ENCODE peak calls at places on chromosome X, in eight cellular contexts. V is lower leg skin, W is A549, X is body of pancreas, P is uterus, Y is heart left ventricle, D is endothelial cell of umbilical vein, M is IMR-90. F is an unnamed sample.

GRCh38 chrX:45711231-45711630 is 510.6 kb upstream of the DIPK2B start:
- DNase-seq in V (no peak), W (no peak), X (no peak), P (no peak), Y (no peak), D (peak), M (peak), F (no peak)

GRCh38 chrX:72367524-72367923 is 61.8 kb upstream of the CITED1 start:
- DNase-seq in V (no peak), W (no peak), X (no peak), P (no peak), Y (no peak), D (no peak), M (no peak), F (no peak)

GRCh38 chrX:44344194-44344593 is 722 bp upstream of the EFHC2 start:
- DNase-seq in V (peak), W (no peak), X (peak), P (no peak), Y (peak), D (no peak), M (no peak), F (no peak)

GRCh38 chrX:47502591-47503222 is 19.7 kb upstream of the ZNF41 start:
- DNase-seq in V (no peak), W (no peak), X (no peak), P (no peak), Y (no peak), D (no peak), M (peak), F (no peak)

GRCh38 chrX:17438221-17438620 is 63.2 kb downstream of the NHS start:
- DNase-seq in V (no peak), W (no peak), X (no peak), P (no peak), Y (no peak), D (no peak), M (no peak), F (no peak)

GRCh38 chrX:71941771-71942170 is 31.1 kb downstream of the NHSL2 start:
- DNase-seq in V (peak), W (no peak), X (no peak), P (peak), Y (no peak), D (no peak), M (peak), F (no peak)

GRCh38 chrX:129040124-129040523 is 483.2 kb downstream of the SMARCA1 start:
- DNase-seq in V (no peak), W (no peak), X (no peak), P (no peak), Y (no peak), D (no peak), M (no peak), F (no peak)

GRCh38 chrX:63506320-63506719 is 155.2 kb upstream of the SPIN4 start:
- DNase-seq in V (no peak), W (peak), X (no peak), P (no peak), Y (no peak), D (peak), M (peak), F (no peak)

GRCh38 chrX:154025230-154025629 is 5.5 kb upstream of the IRAK1 start:
- DNase-seq in V (no peak), W (no peak), X (no peak), P (no peak), Y (no peak), D (no peak), M (no peak), F (no peak)

GRCh38 chrX:119981286-119982070 is 37.9 kb upstream of the NKAP start:
- DNase-seq in V (no peak), W (peak), X (peak), P (no peak), Y (no peak), D (peak), M (peak), F (no peak)

GRCh38 chrX:76148011-76148665 is 24.7 kb upstream of the PBDC1 start:
- DNase-seq in V (peak), W (no peak), X (peak), P (no peak), Y (no peak), D (peak), M (peak), F (no peak)

GRCh38 chrX:39905946-39906345 is 191.8 kb downstream of the BCOR start:
- DNase-seq in V (no peak), W (no peak), X (no peak), P (no peak), Y (no peak), D (peak), M (no peak), F (no peak)

GRCh38 chrX:111164728-111165127 is 68.7 kb downstream of the PAK3 start:
- DNase-seq in V (no peak), W (peak), X (no peak), P (no peak), Y (no peak), D (no peak), M (peak), F (no peak)

GRCh38 chrX:69324851-69325250 is 159.6 kb upstream of the PJA1 start:
- DNase-seq in V (no peak), W (no peak), X (peak), P (no peak), Y (no peak), D (no peak), M (no peak), F (no peak)

GRCh38 chrX:131795442-131796229 is 227.5 kb upstream of the STK26 start:
- DNase-seq in V (no peak), W (no peak), X (no peak), P (no peak), Y (no peak), D (no peak), M (no peak), F (no peak)

GRCh38 chrX:155819966-155820491 is 61.1 kb upstream of the VAMP7 start:
- DNase-seq in V (peak), W (peak), X (peak), P (peak), Y (no peak), D (peak), M (peak), F (peak)

GRCh38 chrX:45769919-45770582 is 569.4 kb upstream of the DIPK2B start:
- DNase-seq in V (peak), W (peak), X (peak), P (peak), Y (peak), D (peak), M (peak), F (peak)

GRCh38 chrX:135973025-135973547 is 702 bp downstream of the MMGT1 start:
- DNase-seq in V (no peak), W (peak), X (peak), P (no peak), Y (no peak), D (no peak), M (peak), F (peak)

GRCh38 chrX:154333837-154334271 is 38.3 kb downstream of the TKTL1 start:
- DNase-seq in V (no peak), W (no peak), X (no peak), P (no peak), Y (no peak), D (peak), M (no peak), F (no peak)

GRCh38 chrX:153719701-153720100 is 4.5 kb downstream of the BCAP31 start:
- DNase-seq in V (no peak), W (no peak), X (peak), P (no peak), Y (no peak), D (no peak), M (no peak), F (no peak)

GRCh38 chrX:131734621-131735020 is 190.7 kb downstream of the OR13H1 start:
- DNase-seq in V (no peak), W (no peak), X (no peak), P (peak), Y (no peak), D (no peak), M (peak), F (no peak)

GRCh38 chrX:63929608-63930007 is 144.6 kb upstream of the ARHGEF9 start:
- DNase-seq in V (no peak), W (no peak), X (no peak), P (no peak), Y (no peak), D (no peak), M (no peak), F (no peak)

GRCh38 chrX:72604705-72605104 is 32.1 kb upstream of the HDAC8 start:
- DNase-seq in V (no peak), W (no peak), X (no peak), P (no peak), Y (no peak), D (no peak), M (no peak), F (no peak)

GRCh38 chrX:56343231-56343630 is 111.1 kb downstream of the KLF8 start:
- DNase-seq in V (no peak), W (no peak), X (no peak), P (no peak), Y (no peak), D (no peak), M (no peak), F (no peak)

GRCh38 chrX:110026099-110026844 is 23.4 kb downstream of the TMEM164 start:
- DNase-seq in V (peak), W (peak), X (no peak), P (no peak), Y (no peak), D (peak), M (no peak), F (no peak)

GRCh38 chrX:54639018-54639345 is 109.0 kb downstream of the GNL3L start:
- DNase-seq in V (no peak), W (no peak), X (no peak), P (no peak), Y (no peak), D (no peak), M (no peak), F (no peak)

GRCh38 chrX:63128509-63128908 is 222.6 kb downstream of the SPIN4 start:
- DNase-seq in V (no peak), W (peak), X (peak), P (no peak), Y (no peak), D (no peak), M (peak), F (no peak)

GRCh38 chrX:138856881-138857280 is 145.4 kb upstream of the FGF13 start:
- DNase-seq in V (no peak), W (no peak), X (no peak), P (no peak), Y (no peak), D (no peak), M (no peak), F (no peak)

GRCh38 chrX:47613082-47613481 is 6.6 kb downstream of the SYN1 start:
- DNase-seq in V (no peak), W (no peak), X (no peak), P (no peak), Y (no peak), D (no peak), M (no peak), F (no peak)

GRCh38 chrX:122245943-122246342 is 938.1 kb upstream of the GRIA3 start:
- DNase-seq in V (no peak), W (no peak), X (no peak), P (no peak), Y (no peak), D (no peak), M (no peak), F (no peak)

GRCh38 chrX:13515181-13515930 is 54.0 kb upstream of the EGFL6 start:
- DNase-seq in V (no peak), W (no peak), X (no peak), P (no peak), Y (no peak), D (no peak), M (no peak), F (no peak)

GRCh38 chrX:13518126-13518525 is 51.3 kb upstream of the EGFL6 start:
- DNase-seq in V (no peak), W (no peak), X (no peak), P (no peak), Y (no peak), D (no peak), M (no peak), F (no peak)

GRCh38 chrX:13520931-13521330 is 48.5 kb upstream of the EGFL6 start:
- DNase-seq in V (no peak), W (no peak), X (no peak), P (no peak), Y (no peak), D (no peak), M (no peak), F (no peak)

DNA sequence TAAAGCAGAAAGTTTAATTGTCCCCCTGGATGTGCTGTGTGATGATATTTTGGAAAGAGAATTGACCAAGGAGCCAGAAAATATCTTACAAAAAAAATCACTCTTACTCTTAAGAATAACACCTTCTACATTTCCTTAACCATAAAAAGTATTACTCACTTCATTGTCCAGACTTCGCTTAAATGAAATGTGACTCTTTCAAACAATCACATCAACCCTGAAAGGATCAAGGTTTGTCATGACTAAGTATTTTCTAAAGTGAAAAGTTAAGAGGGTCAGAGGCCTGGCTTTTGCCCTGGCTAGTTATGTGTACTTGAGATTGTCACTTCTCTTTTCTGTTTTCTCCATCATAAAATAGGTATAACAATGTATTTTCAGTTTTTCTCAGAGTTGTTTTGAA is 49.0 kb upstream of the EGFL6 start:
- DNase-seq in V (no peak), W (no peak), X (no peak), P (no peak), Y (no peak), D (peak), M (no peak), F (no peak)
- TF ChIP-seq POLR2A in V (no peak), W (no peak), X (no peak), P (no peak), Y (no peak), D (no peak), M (no peak), F (no peak)

DNA sequence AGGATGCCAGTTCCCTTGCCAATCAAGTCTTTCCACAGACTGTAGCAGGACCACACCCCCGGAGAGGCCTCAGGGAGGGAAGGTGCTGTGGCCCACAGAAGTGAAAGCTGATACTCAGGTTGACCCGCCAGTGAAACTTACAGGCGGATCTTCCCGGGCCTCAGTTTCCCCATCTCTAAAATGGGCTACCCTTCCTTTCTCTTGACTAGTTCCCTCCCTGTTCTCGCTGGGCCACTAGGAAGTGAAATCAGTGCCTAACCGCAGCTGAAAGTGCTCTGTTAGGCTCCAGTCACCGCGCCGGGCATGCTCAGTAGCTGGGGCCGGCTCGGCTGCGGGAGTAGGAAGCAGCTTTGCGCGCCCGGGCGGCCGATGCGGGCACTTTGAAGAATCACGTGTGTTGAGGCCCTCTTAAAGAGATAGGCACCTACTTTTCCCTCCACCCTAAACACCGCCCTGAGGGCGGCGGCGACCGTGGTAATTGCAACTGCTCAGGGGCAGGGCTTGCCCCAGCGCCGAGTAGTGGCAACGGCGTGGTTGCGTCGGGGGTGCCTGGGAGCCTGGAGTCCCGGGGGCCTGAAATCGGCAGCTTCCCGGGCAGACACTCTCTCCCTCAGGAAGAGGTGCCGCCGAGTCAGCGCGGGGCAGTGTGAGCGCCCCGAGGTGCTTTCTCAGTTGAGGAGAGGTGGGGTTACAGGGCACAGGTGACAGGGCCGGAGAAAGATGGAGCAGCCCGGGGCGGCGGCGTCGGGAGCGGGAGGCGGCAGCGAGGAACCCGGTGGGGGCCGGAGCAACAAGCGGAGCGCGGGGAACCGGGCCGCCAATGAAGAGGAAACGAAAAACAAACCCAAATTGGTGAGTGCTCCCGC is at the start of gene DIAPH2:
- DNase-seq in V (peak), W (peak), X (peak), P (peak), Y (peak), D (peak), M (peak), F (peak)
- TF ChIP-seq POLR2A in V (no peak), W (peak), X (peak), P (peak), Y (peak), D (no peak), M (peak), F (no peak)

DNA sequence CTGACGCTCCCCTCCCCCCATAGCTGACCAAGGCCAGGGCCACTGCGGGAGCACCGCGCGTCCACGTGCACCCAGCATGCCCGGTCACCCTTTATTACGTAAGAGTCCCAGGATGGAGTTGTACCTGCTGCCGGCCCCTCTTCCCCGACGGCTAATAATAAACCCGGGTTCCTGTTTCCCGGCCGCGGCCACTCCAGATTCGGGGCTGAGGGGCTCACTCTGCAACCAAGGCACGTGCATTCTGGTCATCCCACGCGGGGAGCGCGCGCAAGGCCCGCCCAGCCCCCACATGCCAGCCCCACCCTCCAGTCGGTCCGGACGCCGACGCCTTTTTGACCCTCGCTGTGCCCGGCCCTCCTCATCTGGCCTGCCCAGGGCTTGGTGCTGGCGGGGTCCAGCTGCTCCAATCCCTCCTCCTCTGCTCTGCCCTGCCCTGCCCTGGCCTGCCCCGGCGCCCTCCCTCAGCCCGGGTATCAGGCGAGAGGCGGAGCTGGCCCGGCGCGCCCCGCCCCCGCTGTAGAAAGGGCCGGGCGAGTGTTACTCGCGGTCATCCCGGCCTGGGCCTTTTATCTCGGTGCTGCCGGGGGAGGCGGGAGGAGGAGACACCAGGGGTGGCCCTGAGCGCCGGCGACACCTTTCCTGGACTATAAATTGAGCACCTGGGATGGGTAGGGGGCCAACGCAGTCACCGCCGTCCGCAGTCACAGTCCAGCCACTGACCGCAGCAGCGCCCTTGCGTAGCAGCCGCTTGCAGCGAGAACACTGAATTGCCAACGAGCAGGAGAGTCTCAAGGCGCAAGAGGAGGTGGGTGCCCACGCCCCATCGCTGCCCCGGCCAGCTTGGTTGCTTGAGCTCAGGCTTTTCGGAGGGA is 2.6 kb downstream of the MID1IP1 start:
- DNase-seq in V (peak), W (peak), X (peak), P (peak), Y (peak), D (peak), M (peak), F (peak)
- TF ChIP-seq POLR2A in V (no peak), W (peak), X (peak), P (peak), Y (peak), D (peak), M (peak), F (peak)

GRCh38 chrX:148470324-148470723 is 30.1 kb upstream of the AFF2 start:
- DNase-seq in V (no peak), W (no peak), X (no peak), P (no peak), Y (no peak), D (no peak), M (no peak), F (no peak)

DNA sequence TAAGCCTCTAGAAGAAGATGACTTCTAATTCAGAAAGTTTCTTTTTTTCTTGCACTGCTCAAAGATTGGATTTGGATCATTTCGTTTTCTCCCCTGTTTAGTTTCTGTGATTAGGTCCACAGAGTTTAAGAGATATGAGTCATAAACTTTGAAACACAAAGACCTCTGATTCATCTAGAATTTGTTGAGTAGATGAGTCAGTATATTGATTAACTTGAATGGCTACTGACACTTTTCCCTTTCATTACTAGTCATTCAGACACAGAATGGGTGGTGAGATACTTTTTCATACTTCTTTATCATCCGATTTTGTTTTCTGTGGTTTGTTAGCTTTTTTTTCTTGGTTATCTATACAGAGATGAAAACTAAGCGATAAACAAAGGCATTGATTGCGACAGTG is 34.1 kb upstream of the AFF2 start:
- DNase-seq in V (no peak), W (no peak), X (no peak), P (no peak), Y (no peak), D (no peak), M (no peak), F (no peak)
- TF ChIP-seq POLR2A in V (no peak), W (no peak), X (no peak), P (no peak), Y (no peak), D (no peak), M (no peak), F (no peak)

DNA sequence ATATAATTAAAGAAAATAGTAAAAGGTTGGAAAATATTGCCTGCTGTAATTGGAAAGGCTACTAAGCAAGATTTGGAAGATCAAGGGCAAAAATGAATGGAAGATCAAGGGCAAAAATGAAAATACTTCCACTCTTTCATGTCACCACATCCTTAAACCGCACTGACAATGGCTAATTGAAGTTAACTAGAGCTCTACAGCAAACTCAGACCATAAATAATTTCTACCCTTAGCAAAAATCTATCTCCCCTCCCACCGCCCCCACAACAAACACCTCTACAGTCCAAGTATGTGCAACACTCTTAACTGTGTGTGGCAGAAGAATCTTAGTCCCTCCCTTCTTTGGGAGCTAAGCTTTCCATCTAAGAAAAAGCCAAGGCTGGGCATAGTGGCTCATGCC is 27.1 kb downstream of the ATP11C start:
- DNase-seq in V (no peak), W (no peak), X (no peak), P (no peak), Y (no peak), D (no peak), M (no peak), F (no peak)
- TF ChIP-seq POLR2A in V (no peak), W (no peak), X (no peak), P (no peak), Y (no peak), D (no peak), M (no peak), F (no peak)

GRCh38 chrX:103063918-103064434 is at the start of gene BEX1:
- DNase-seq in V (no peak), W (no peak), X (peak), P (peak), Y (no peak), D (no peak), M (no peak), F (peak)
- TF ChIP-seq POLR2A in V (no peak), W (no peak), X (peak), P (peak), Y (no peak), D (no peak), M (no peak), F (no peak)

GRCh38 chrX:8579602-8580001 is 115.0 kb downstream of the VCX3B start:
- DNase-seq in V (no peak), W (no peak), X (no peak), P (no peak), Y (no peak), D (no peak), M (no peak), F (no peak)
- TF ChIP-seq POLR2A in V (no peak), W (no peak), X (no peak), P (no peak), Y (no peak), D (no peak), M (no peak), F (no peak)

GRCh38 chrX:49043220-49043986 is at the start of gene TFE3:
- DNase-seq in V (peak), W (peak), X (peak), P (peak), Y (peak), D (peak), M (peak), F (peak)
- TF ChIP-seq POLR2A in V (no peak), W (peak), X (peak), P (peak), Y (peak), D (peak), M (peak), F (peak)